ENCODE peak calls at places on chromosome 11, in ten cellular contexts. E is mucosa of descending colon; K is A549; L is psoas muscle; F is right lobe of liver; Q is colonic mucosa; T is Karpas-422; J is CD8-positive, alpha-beta T cell; H is esophagus muscularis mucosa; I is small intestine. U is an unnamed sample.

GRCh38 chr11:115580416-115580815 is 76.2 kb upstream of the CADM1 start:
- DNase-seq in H (no peak), Q (no peak), L (no peak), F (no peak), T (no peak), I (no peak), E (no peak), J (no peak), K (no peak), U (no peak)

GRCh38 chr11:643366-643765 is 6.3 kb downstream of the DRD4 start:
- DNase-seq in I (no peak), F (no peak), J (no peak), E (no peak), K (no peak), L (no peak), Q (no peak), T (no peak), H (no peak), U (no peak)

GRCh38 chr11:27158763-27159679 is 118.4 kb downstream of the BBOX1 start:
- DNase-seq in K (peak; percentile 84), L (peak; percentile 45), F (no peak), J (no peak), T (peak; percentile 74), E (peak; percentile 72), Q (peak; percentile 61), I (peak; percentile 70), H (no peak), U (peak; percentile 30)

GRCh38 chr11:118398797-118399564 is 2.4 kb upstream of the ATP5MG start:
- DNase-seq in K (no peak), F (no peak), J (no peak), I (peak; percentile 33), H (no peak), E (no peak), Q (no peak), L (no peak), T (peak; percentile 52), U (no peak)

GRCh38 chr11:116375221-116375620 is 397.6 kb downstream of the BUD13 start:
- DNase-seq in T (no peak), L (no peak), F (no peak), E (no peak), H (no peak), K (no peak), I (no peak), Q (no peak), J (no peak), U (no peak)

GRCh38 chr11:85575388-85575787 is 51.8 kb downstream of the DLG2 start:
- DNase-seq in L (no peak), J (no peak), F (no peak), K (no peak), T (no peak), I (no peak), H (no peak), E (no peak), Q (no peak), U (no peak)

GRCh38 chr11:107856180-107856980 is 2.2 kb downstream of the SLC35F2 start:
- DNase-seq in H (no peak), F (no peak), L (no peak), K (no peak), T (no peak), E (no peak), J (no peak), Q (peak; percentile 29), I (peak; percentile 47), U (no peak)

GRCh38 chr11:8934735-8935478 is 2.2 kb upstream of the C11orf16 start:
- DNase-seq in J (no peak), I (no peak), T (no peak), L (no peak), F (no peak), E (no peak), H (no peak), K (peak; percentile 48), Q (no peak), U (no peak)

DNA sequence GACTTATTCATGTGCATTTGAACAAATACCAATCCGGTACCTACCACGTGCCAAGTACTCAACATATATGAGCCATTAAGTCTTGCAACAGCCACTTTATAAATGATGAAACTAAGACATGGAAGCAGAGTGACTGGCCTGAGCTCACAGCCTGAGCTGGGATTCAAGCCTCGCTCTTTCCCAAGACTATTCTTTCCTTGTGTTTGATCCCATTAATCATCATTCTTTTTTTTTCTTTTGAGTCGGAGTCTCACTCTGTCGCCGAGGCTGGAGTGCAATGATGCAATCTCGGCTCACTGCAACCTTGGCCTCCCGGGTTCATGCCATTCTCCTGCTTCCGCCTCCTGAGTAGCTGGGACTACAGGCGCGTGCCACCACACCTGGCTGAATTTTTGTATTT is 119.3 kb downstream of the ABTB2 start:
- DNase-seq in H (no peak), K (peak; percentile 52), T (no peak), E (no peak), Q (no peak), I (no peak), L (no peak), F (no peak), J (no peak), U (no peak)
- H3K4me1 ChIP-seq in H (no peaks in the 10 kb centered on the region), K (peaks cover 70% of the 10 kb centered on the region), T (peaks cover 22% of the 10 kb centered on the region), E (peaks cover 26% of the 10 kb centered on the region), Q (no peaks in the 10 kb centered on the region), I (peaks cover 9% of the 10 kb centered on the region), L (peaks cover 23% of the 10 kb centered on the region), F (peaks cover 3% of the 10 kb centered on the region), J (peaks cover 9% of the 10 kb centered on the region), U (peaks cover 5% of the 10 kb centered on the region)

DNA sequence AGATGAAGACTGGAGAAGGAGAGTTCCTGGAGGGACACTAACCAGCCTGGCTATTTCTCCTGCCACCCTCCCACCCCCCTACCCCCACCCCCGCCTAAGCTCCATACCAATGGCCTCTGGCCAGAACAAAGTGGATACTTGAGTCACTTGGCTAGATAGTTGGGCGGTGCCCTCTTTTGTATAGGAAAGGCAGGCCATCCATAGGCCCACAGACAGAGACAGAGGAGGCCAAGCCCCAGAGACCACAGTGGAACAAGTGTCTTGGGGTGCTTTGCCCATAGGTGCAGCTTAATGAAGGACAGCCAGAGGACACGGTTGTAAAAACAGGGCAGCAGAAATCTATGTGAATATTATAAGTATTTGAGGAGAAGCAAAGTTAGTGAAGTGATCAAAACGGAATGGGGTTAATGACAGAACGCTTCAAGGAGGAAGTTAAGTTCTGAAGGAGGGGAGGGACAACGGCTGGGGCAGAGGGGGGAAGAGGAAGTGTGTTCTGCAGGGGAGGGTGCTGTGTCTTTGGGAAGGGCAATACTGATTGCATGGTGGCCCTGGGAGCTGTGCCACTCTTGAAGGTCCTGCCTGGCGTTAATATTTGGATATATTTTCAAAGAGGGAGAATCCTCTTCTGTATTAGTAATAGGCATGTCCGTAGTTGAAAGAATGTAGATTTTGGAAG is 32.7 kb downstream of the FLI1 start:
- DNase-seq in T (peak; percentile 78), E (no peak), F (no peak), K (no peak), Q (no peak), J (peak; percentile 78), I (no peak), H (no peak), L (no peak), U (peak; percentile 25)
- H3K4me3 ChIP-seq in T (no peak overlapping the region), E (no peak overlapping the region), F (no peak overlapping the region), K (no peak overlapping the region), Q (no peak overlapping the region), J (peak overlapping the region; percentile 7), I (no peak overlapping the region), H (no peak overlapping the region), L (no peak overlapping the region), U (no peak overlapping the region)

DNA sequence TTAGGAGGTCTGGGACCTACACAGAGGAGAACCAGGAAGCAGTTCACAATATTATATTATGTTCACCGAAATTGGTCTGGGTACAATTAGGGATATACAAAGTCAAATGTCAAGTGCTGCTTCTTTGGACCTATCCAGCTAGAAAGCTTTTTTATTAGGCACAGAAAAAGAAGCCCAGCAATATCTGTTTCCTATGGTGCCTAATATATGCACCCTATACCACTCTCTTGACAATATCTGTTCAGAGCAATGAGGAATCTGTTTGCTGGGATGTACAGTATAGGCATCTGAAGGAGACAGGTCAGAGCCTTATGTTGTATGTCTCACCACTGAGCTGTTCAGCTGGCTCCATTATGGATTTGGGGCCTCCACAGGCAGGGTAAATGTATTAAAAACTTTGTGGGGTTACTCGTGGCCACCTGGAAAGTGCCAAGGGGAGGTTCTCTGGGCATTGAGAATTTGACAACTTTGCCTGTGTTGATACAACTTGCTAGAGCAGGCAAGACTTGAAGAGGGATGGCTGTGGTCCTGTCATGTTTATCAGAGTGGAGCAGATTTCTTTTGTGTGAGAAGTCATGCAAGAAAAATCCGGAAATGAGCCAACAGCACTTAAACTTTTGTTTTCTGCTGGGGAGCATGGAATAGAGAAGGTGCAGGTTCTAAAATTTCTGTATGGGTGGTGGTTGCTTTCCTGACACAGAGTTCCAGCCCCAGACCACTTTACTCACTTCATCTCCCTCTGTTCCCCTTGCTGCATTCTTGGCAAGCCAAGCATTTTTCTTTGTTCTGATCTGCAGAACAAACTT is 10.1 kb downstream of the STIM1 start:
- DNase-seq in T (no peak), I (no peak), K (no peak), Q (no peak), E (no peak), L (no peak), J (no peak), F (no peak), H (no peak), U (no peak)
- H3K4me1 ChIP-seq in T (peaks cover 19% of the 10 kb centered on the region), I (peaks cover 46% of the 10 kb centered on the region), K (peaks cover 18% of the 10 kb centered on the region), Q (peaks cover 12% of the 10 kb centered on the region), E (peaks cover 38% of the 10 kb centered on the region), L (peaks cover 83% of the 10 kb centered on the region), J (peaks cover 92% of the 10 kb centered on the region), F (peaks cover 25% of the 10 kb centered on the region), H (peaks cover 65% of the 10 kb centered on the region), U (peaks cover 12% of the 10 kb centered on the region)

GRCh38 chr11:16026849-16027248 is 329.5 kb downstream of the SOX6 start:
- DNase-seq in F (no peak), I (no peak), H (no peak), J (no peak), E (no peak), K (no peak), Q (no peak), L (no peak), T (no peak), U (no peak)

GRCh38 chr11:16034074-16034473 is 322.3 kb downstream of the SOX6 start:
- DNase-seq in F (no peak), E (no peak), L (no peak), H (no peak), T (no peak), Q (no peak), J (no peak), I (no peak), K (no peak), U (no peak)

GRCh38 chr11:16028406-16028805 is 327.9 kb downstream of the SOX6 start:
- DNase-seq in J (no peak), Q (no peak), K (no peak), L (no peak), T (no peak), I (no peak), H (no peak), F (no peak), E (no peak), U (no peak)

GRCh38 chr11:16032974-16033373 is 323.4 kb downstream of the SOX6 start:
- DNase-seq in E (no peak), L (no peak), T (no peak), K (no peak), J (no peak), H (no peak), F (no peak), I (no peak), Q (no peak), U (no peak)

DNA sequence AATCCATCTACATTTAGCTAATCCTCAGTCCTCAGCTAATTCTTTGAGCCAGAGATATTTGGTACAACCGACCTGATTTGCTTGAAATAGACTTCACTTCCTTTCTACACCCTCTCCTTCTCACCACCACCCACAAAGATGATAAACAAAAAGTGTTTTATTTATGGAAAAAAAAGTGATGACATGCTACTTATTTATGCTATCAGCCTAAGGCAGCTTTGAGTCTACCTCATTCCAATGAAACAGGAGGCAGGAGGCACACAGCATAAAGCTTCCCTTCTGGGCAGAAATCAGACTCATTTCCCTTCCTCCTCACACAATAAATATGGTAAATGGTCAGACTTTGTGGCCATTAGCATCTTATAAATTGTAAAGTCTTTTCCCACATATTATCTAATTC is 325.7 kb downstream of the SOX6 start:
- DNase-seq in T (no peak), Q (no peak), J (no peak), K (no peak), L (no peak), I (no peak), H (no peak), E (no peak), F (no peak), U (no peak)
- H3K4me3 ChIP-seq in T (no peak overlapping the region), Q (no peak overlapping the region), J (no peak overlapping the region), K (no peak overlapping the region), L (no peak overlapping the region), I (no peak overlapping the region), H (no peak overlapping the region), E (no peak overlapping the region), F (no peak overlapping the region), U (no peak overlapping the region)